ENCODE peak calls at places on chromosomes 6 and 20, in eight cellular contexts. One of them, this sample, is unnamed.

GRCh38 chr20:58855506-58856314 is 3.2 kb downstream of the GNAS start:
- DNase-seq in upper lobe of left lung: no peak
- DNase-seq in sigmoid colon: no peak
- DNase-seq in body of pancreas: no peak
- DNase-seq in HCT116: no peak
- DNase-seq in transverse colon: no peak
- DNase-seq in tibial nerve: no peak
- DNase-seq in lung: no peak
- DNase-seq in this sample: no peak

GRCh38 chr20:20407891-20408805 is 40.2 kb downstream of the INSM1 start:
- DNase-seq in lung: no peak
- DNase-seq in body of pancreas: no peak
- DNase-seq in sigmoid colon: no peak
- DNase-seq in upper lobe of left lung: no peak
- DNase-seq in tibial nerve: no peak
- DNase-seq in HCT116: peak; percentile 3
- DNase-seq in transverse colon: no peak
- DNase-seq in this sample: no peak

GRCh38 chr6:1415416-1416063 is 26.2 kb downstream of the FOXF2 start:
- DNase-seq in tibial nerve: no peak
- DNase-seq in lung: no peak
- DNase-seq in sigmoid colon: no peak
- DNase-seq in upper lobe of left lung: no peak
- DNase-seq in transverse colon: no peak
- DNase-seq in body of pancreas: no peak
- DNase-seq in HCT116: no peak
- DNase-seq in this sample: no peak

GRCh38 chr6:118017301-118017854 is 110.3 kb downstream of the SLC35F1 start:
- DNase-seq in tibial nerve: no peak
- DNase-seq in body of pancreas: no peak
- DNase-seq in HCT116: no peak
- DNase-seq in transverse colon: no peak
- DNase-seq in lung: no peak
- DNase-seq in sigmoid colon: no peak
- DNase-seq in upper lobe of left lung: no peak
- DNase-seq in this sample: no peak

GRCh38 chr20:37757550-37757949 is 63.7 kb downstream of the CTNNBL1 start:
- DNase-seq in sigmoid colon: no peak
- DNase-seq in upper lobe of left lung: no peak
- DNase-seq in HCT116: no peak
- DNase-seq in tibial nerve: no peak
- DNase-seq in body of pancreas: no peak
- DNase-seq in lung: no peak
- DNase-seq in transverse colon: no peak
- DNase-seq in this sample: no peak

GRCh38 chr20:6468751-6469150 is 298.7 kb upstream of the BMP2 start:
- DNase-seq in tibial nerve: no peak
- DNase-seq in body of pancreas: no peak
- DNase-seq in sigmoid colon: no peak
- DNase-seq in HCT116: no peak
- DNase-seq in upper lobe of left lung: no peak
- DNase-seq in transverse colon: no peak
- DNase-seq in lung: no peak
- DNase-seq in this sample: no peak

GRCh38 chr6:13725052-13725451 is 13.4 kb upstream of the RANBP9 start:
- DNase-seq in tibial nerve: no peak
- DNase-seq in transverse colon: no peak
- DNase-seq in HCT116: no peak
- DNase-seq in sigmoid colon: no peak
- DNase-seq in lung: no peak
- DNase-seq in upper lobe of left lung: no peak
- DNase-seq in body of pancreas: no peak
- DNase-seq in this sample: no peak

GRCh38 chr20:59400666-59401065 is 100.3 kb downstream of the EDN3 start:
- DNase-seq in body of pancreas: no peak
- DNase-seq in sigmoid colon: no peak
- DNase-seq in upper lobe of left lung: no peak
- DNase-seq in tibial nerve: no peak
- DNase-seq in HCT116: no peak
- DNase-seq in transverse colon: no peak
- DNase-seq in lung: no peak
- DNase-seq in this sample: no peak

GRCh38 chr6:2850480-2851150 is 9.0 kb upstream of the SERPINB1 start:
- DNase-seq in transverse colon: no peak
- DNase-seq in body of pancreas: no peak
- DNase-seq in upper lobe of left lung: no peak
- DNase-seq in HCT116: no peak
- DNase-seq in sigmoid colon: no peak
- DNase-seq in tibial nerve: no peak
- DNase-seq in lung: peak; percentile 69
- DNase-seq in this sample: no peak

GRCh38 chr6:68082086-68082485 is 553.0 kb upstream of the ADGRB3 start:
- DNase-seq in HCT116: no peak
- DNase-seq in upper lobe of left lung: no peak
- DNase-seq in tibial nerve: no peak
- DNase-seq in body of pancreas: no peak
- DNase-seq in sigmoid colon: no peak
- DNase-seq in transverse colon: no peak
- DNase-seq in lung: no peak
- DNase-seq in this sample: no peak

GRCh38 chr20:46377532-46377931 is 28.9 kb downstream of the ELMO2 start:
- DNase-seq in transverse colon: no peak
- DNase-seq in sigmoid colon: no peak
- DNase-seq in tibial nerve: no peak
- DNase-seq in body of pancreas: no peak
- DNase-seq in upper lobe of left lung: no peak
- DNase-seq in HCT116: no peak
- DNase-seq in lung: no peak
- DNase-seq in this sample: no peak

GRCh38 chr6:133396225-133396624 is 155.1 kb downstream of the EYA4 start:
- DNase-seq in tibial nerve: no peak
- DNase-seq in HCT116: no peak
- DNase-seq in transverse colon: no peak
- DNase-seq in sigmoid colon: no peak
- DNase-seq in upper lobe of left lung: no peak
- DNase-seq in body of pancreas: no peak
- DNase-seq in lung: no peak
- DNase-seq in this sample: no peak

GRCh38 chr6:97195117-97195516 is 87.9 kb downstream of the MMS22L start:
- DNase-seq in transverse colon: no peak
- DNase-seq in sigmoid colon: no peak
- DNase-seq in upper lobe of left lung: no peak
- DNase-seq in tibial nerve: no peak
- DNase-seq in HCT116: no peak
- DNase-seq in lung: no peak
- DNase-seq in body of pancreas: peak; percentile 11
- DNase-seq in this sample: peak; percentile 8

GRCh38 chr6:69179681-69180080 is 544.6 kb downstream of the ADGRB3 start:
- DNase-seq in lung: no peak
- DNase-seq in body of pancreas: no peak
- DNase-seq in transverse colon: no peak
- DNase-seq in tibial nerve: no peak
- DNase-seq in sigmoid colon: no peak
- DNase-seq in HCT116: no peak
- DNase-seq in upper lobe of left lung: no peak
- DNase-seq in this sample: no peak

GRCh38 chr6:98672681-98673475 is 161.5 kb upstream of the POU3F2 start:
- DNase-seq in transverse colon: no peak
- DNase-seq in lung: no peak
- DNase-seq in upper lobe of left lung: no peak
- DNase-seq in HCT116: no peak
- DNase-seq in sigmoid colon: no peak
- DNase-seq in body of pancreas: no peak
- DNase-seq in tibial nerve: no peak
- DNase-seq in this sample: no peak

GRCh38 chr6:126064257-126064993 is 78.1 kb downstream of the TRMT11 start:
- DNase-seq in HCT116: no peak
- DNase-seq in body of pancreas: no peak
- DNase-seq in sigmoid colon: no peak
- DNase-seq in upper lobe of left lung: no peak
- DNase-seq in tibial nerve: no peak
- DNase-seq in transverse colon: no peak
- DNase-seq in lung: no peak
- DNase-seq in this sample: no peak

GRCh38 chr6:130852844-130853554 is 25.8 kb downstream of the SMLR1 start:
- DNase-seq in transverse colon: no peak
- DNase-seq in body of pancreas: no peak
- DNase-seq in sigmoid colon: no peak
- DNase-seq in lung: no peak
- DNase-seq in tibial nerve: no peak
- DNase-seq in HCT116: no peak
- DNase-seq in upper lobe of left lung: no peak
- DNase-seq in this sample: no peak

GRCh38 chr6:24721461-24722215 is 2.7 kb upstream of the C6orf62 start:
- DNase-seq in lung: no peak
- DNase-seq in upper lobe of left lung: peak; percentile 86
- DNase-seq in tibial nerve: no peak
- DNase-seq in body of pancreas: peak; percentile 89
- DNase-seq in transverse colon: peak; percentile 90
- DNase-seq in sigmoid colon: no peak
- DNase-seq in HCT116: no peak
- DNase-seq in this sample: peak; percentile 84

GRCh38 chr6:41640436-41640835 is 2.2 kb downstream of the MDFI start:
- DNase-seq in body of pancreas: no peak
- DNase-seq in sigmoid colon: peak; percentile 55
- DNase-seq in transverse colon: no peak
- DNase-seq in HCT116: no peak
- DNase-seq in tibial nerve: no peak
- DNase-seq in lung: no peak
- DNase-seq in upper lobe of left lung: no peak
- DNase-seq in this sample: no peak

GRCh38 chr6:141117869-141118268 is 1014.9 kb upstream of the GJE1 start:
- DNase-seq in tibial nerve: no peak
- DNase-seq in HCT116: no peak
- DNase-seq in upper lobe of left lung: no peak
- DNase-seq in body of pancreas: no peak
- DNase-seq in lung: no peak
- DNase-seq in transverse colon: no peak
- DNase-seq in sigmoid colon: no peak
- DNase-seq in this sample: no peak

GRCh38 chr6:137155830-137156229 is 17.6 kb downstream of the IL22RA2 start:
- DNase-seq in HCT116: no peak
- DNase-seq in lung: no peak
- DNase-seq in tibial nerve: no peak
- DNase-seq in upper lobe of left lung: peak; percentile 47
- DNase-seq in sigmoid colon: no peak
- DNase-seq in transverse colon: no peak
- DNase-seq in body of pancreas: no peak
- DNase-seq in this sample: no peak

GRCh38 chr6:166364480-166364879 is 18.3 kb downstream of the MPC1 start:
- DNase-seq in lung: no peak
- DNase-seq in upper lobe of left lung: no peak
- DNase-seq in HCT116: no peak
- DNase-seq in body of pancreas: no peak
- DNase-seq in tibial nerve: no peak
- DNase-seq in transverse colon: no peak
- DNase-seq in sigmoid colon: no peak
- DNase-seq in this sample: no peak

GRCh38 chr6:43738877-43739641 is 31.0 kb upstream of the VEGFA start:
- DNase-seq in sigmoid colon: no peak
- DNase-seq in HCT116: no peak
- DNase-seq in upper lobe of left lung: peak; percentile 20
- DNase-seq in lung: peak; percentile 27
- DNase-seq in tibial nerve: no peak
- DNase-seq in transverse colon: no peak
- DNase-seq in body of pancreas: no peak
- DNase-seq in this sample: no peak

GRCh38 chr20:16904751-16905150 is 156.6 kb downstream of the OTOR start:
- DNase-seq in sigmoid colon: no peak
- DNase-seq in transverse colon: no peak
- DNase-seq in body of pancreas: no peak
- DNase-seq in HCT116: no peak
- DNase-seq in lung: no peak
- DNase-seq in tibial nerve: no peak
- DNase-seq in upper lobe of left lung: no peak
- DNase-seq in this sample: no peak
- H3K4me1 ChIP-seq in sigmoid colon: peaks cover 8% of the 10 kb centered on the region
- H3K4me1 ChIP-seq in transverse colon: no peaks in the 10 kb centered on the region
- H3K4me1 ChIP-seq in body of pancreas: no peaks in the 10 kb centered on the region
- H3K4me1 ChIP-seq in HCT116: no peaks in the 10 kb centered on the region
- H3K4me1 ChIP-seq in lung: no peaks in the 10 kb centered on the region
- H3K4me1 ChIP-seq in tibial nerve: no peaks in the 10 kb centered on the region
- H3K4me1 ChIP-seq in upper lobe of left lung: peaks cover 4% of the 10 kb centered on the region
- H3K4me1 ChIP-seq in this sample: no peaks in the 10 kb centered on the region

GRCh38 chr6:158853072-158853871 is 34.1 kb upstream of the EZR start:
- DNase-seq in body of pancreas: peak; percentile 96
- DNase-seq in lung: peak; percentile 94
- DNase-seq in sigmoid colon: no peak
- DNase-seq in tibial nerve: no peak
- DNase-seq in transverse colon: peak; percentile 94
- DNase-seq in upper lobe of left lung: peak; percentile 95
- DNase-seq in HCT116: peak; percentile 97
- DNase-seq in this sample: no peak
- H3K27ac ChIP-seq in body of pancreas: peak overlapping the region; percentile 83
- H3K27ac ChIP-seq in lung: no peak overlapping the region
- H3K27ac ChIP-seq in sigmoid colon: no peak overlapping the region
- H3K27ac ChIP-seq in tibial nerve: no peak overlapping the region
- H3K27ac ChIP-seq in transverse colon: peak overlapping the region; percentile 88
- H3K27ac ChIP-seq in upper lobe of left lung: peak overlapping the region; percentile 85
- H3K27ac ChIP-seq in HCT116: peak overlapping the region; percentile 85
- H3K27ac ChIP-seq in this sample: peak overlapping the region; percentile 70

GRCh38 chr6:158635427-158636073 is 9.0 kb downstream of the DYNLT1 start:
- DNase-seq in upper lobe of left lung: peak; percentile 14
- DNase-seq in lung: no peak
- DNase-seq in sigmoid colon: no peak
- DNase-seq in tibial nerve: no peak
- DNase-seq in HCT116: no peak
- DNase-seq in transverse colon: no peak
- DNase-seq in body of pancreas: no peak
- DNase-seq in this sample: no peak
- H3K36me3 ChIP-seq in upper lobe of left lung: peaks cover 62% of the 10 kb centered on the region
- H3K36me3 ChIP-seq in lung: peaks cover 28% of the 10 kb centered on the region
- H3K36me3 ChIP-seq in sigmoid colon: peaks cover 60% of the 10 kb centered on the region
- H3K36me3 ChIP-seq in tibial nerve: peaks cover 74% of the 10 kb centered on the region
- H3K36me3 ChIP-seq in HCT116: peaks cover 4% of the 10 kb centered on the region
- H3K36me3 ChIP-seq in transverse colon: no peaks in the 10 kb centered on the region
- H3K36me3 ChIP-seq in body of pancreas: peaks cover 2% of the 10 kb centered on the region
- H3K36me3 ChIP-seq in this sample: peaks cover 24% of the 10 kb centered on the region

DNA sequence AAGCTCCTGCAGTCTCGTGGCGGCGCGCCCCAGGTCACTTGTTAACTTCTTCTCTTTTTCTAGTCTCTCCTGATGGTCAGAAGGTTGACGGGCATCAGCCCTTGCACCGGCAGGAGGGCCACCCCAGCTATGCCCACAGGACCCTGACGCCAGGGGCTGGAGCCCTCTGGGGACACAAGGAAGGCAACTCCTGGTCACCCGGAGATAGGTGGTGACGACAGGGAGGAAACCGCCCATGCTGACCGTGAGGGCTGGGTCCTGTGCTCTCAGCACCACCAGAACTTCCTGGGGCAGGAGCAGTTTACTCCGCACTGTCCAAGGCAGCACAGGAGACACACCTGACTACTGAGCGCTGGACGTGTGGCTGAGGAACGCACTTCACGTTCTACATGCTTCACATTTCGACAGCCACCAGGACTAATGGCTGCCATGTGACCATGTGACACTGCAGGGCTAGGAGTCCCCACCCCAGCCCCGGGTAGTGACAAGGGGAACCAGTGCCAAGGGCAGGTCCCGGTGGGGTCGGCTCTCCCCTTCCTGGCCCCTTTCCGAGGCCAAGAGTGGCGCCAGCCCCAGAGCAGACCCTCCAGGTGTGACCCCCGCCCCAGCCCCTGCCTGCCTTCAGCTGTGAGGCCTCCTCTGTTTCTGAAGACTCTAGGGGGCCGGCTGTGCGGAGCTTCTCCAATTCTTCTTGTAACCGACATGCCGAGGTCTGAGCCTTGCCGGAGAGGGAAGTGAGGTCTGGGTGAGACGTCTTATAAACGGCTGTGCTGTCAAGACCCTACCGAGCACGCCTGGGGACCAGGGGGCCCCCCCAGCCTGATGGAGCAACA is 45.2 kb downstream of the DSTN start:
- DNase-seq in transverse colon: peak; percentile 13
- DNase-seq in sigmoid colon: peak; percentile 75
- DNase-seq in HCT116: no peak
- DNase-seq in body of pancreas: peak; percentile 44
- DNase-seq in tibial nerve: no peak
- DNase-seq in upper lobe of left lung: no peak
- DNase-seq in lung: peak; percentile 28
- DNase-seq in this sample: no peak
- H3K4me1 ChIP-seq in transverse colon: peaks cover 65% of the 10 kb centered on the region
- H3K4me1 ChIP-seq in sigmoid colon: peaks cover 73% of the 10 kb centered on the region
- H3K4me1 ChIP-seq in HCT116: no peaks in the 10 kb centered on the region
- H3K4me1 ChIP-seq in body of pancreas: peaks cover 80% of the 10 kb centered on the region
- H3K4me1 ChIP-seq in tibial nerve: peaks cover 68% of the 10 kb centered on the region
- H3K4me1 ChIP-seq in upper lobe of left lung: peaks cover 37% of the 10 kb centered on the region
- H3K4me1 ChIP-seq in lung: peaks cover 21% of the 10 kb centered on the region
- H3K4me1 ChIP-seq in this sample: peaks cover 53% of the 10 kb centered on the region

This sample was measured in heart right ventricle.